ENCODE peak calls at places on chromosomes 11 and 22, in eight cellular contexts. H is NCI-H1417; W is A172; P is dorsolateral prefrontal cortex; V is iris pigment epithelial cell; Z is astrocyte of the hippocampus; Y is COR-L47; S is activated CD4-positive, CD25-positive, alpha-beta regulatory T cell treated with anti-CD3 and anti-CD28 coated beads, Interleukin-2, amount 50 U/mL, for 72 hours. U is an unnamed sample.

GRCh38 chr11:22163394-22163797 is 29.5 kb upstream of the ANO5 start:
- DNase-seq in V (peak), H (no peak), W (no peak), Z (peak), P (peak), Y (no peak), S (no peak), U (no peak)

GRCh38 chr11:108137212-108137611 is 15.8 kb downstream of the ACAT1 start:
- DNase-seq in S (no peak), V (no peak), Z (no peak), P (no peak), H (no peak), W (no peak), Y (no peak), U (no peak)

GRCh38 chr11:35747638-35748037 is 85.1 kb downstream of the TRIM44 start:
- DNase-seq in P (peak), Y (peak), V (no peak), Z (no peak), S (no peak), H (peak), W (no peak), U (no peak)

GRCh38 chr22:37189011-37189466 is 992 bp upstream of the C1QTNF6 start:
- DNase-seq in W (peak), Z (peak), Y (no peak), V (no peak), H (no peak), S (no peak), P (no peak), U (no peak)

GRCh38 chr22:44584256-44584902 is 86.3 kb upstream of the RTL6 start:
- DNase-seq in W (no peak), S (no peak), V (no peak), P (no peak), H (peak), Y (no peak), Z (no peak), U (no peak)

GRCh38 chr11:1197886-1198765 is 24.7 kb upstream of the MUC5B start:
- DNase-seq in H (no peak), W (no peak), P (no peak), V (no peak), S (peak), Y (no peak), Z (no peak), U (no peak)

GRCh38 chr11:15412054-15412453 is 297.3 kb downstream of the INSC start:
- DNase-seq in H (peak), W (no peak), S (no peak), Z (peak), V (no peak), P (no peak), Y (peak), U (no peak)

GRCh38 chr22:39363751-39364484 is 14.1 kb downstream of the SYNGR1 start:
- DNase-seq in V (no peak), P (peak), Y (no peak), W (no peak), S (no peak), H (no peak), Z (no peak), U (no peak)

GRCh38 chr11:43123443-43123842 is 188.4 kb upstream of the API5 start:
- DNase-seq in V (no peak), W (no peak), P (no peak), Y (no peak), H (no peak), Z (no peak), S (no peak), U (no peak)

GRCh38 chr11:130124096-130124495 is 35.5 kb upstream of the ST14 start:
- DNase-seq in V (peak), S (no peak), P (no peak), W (peak), Z (peak), Y (no peak), H (no peak), U (peak)

GRCh38 chr11:76752321-76753175 is 30.6 kb upstream of the TSKU start:
- DNase-seq in P (no peak), W (peak), Y (no peak), S (no peak), Z (peak), V (peak), H (no peak), U (peak)